ENCODE peak calls at places on chromosomes 12 and 14, in four cellular contexts. P is CD8-positive, alpha-beta T cell; I is uterus; S is Panc1. M is an unnamed sample. For H3K4me1, the result is how much of the 10 kb centered on the place peaks cover.

GRCh38 chr12:67720383-67720856 is 71.9 kb downstream of the DYRK2 start:
- DNase-seq in S (no peak), I (no peak), P (no peak), M (no peak)

GRCh38 chr14:34299360-34299759 is 162.7 kb downstream of the SPTSSA start:
- DNase-seq in S (no peak), I (no peak), P (no peak), M (no peak)

GRCh38 chr12:9052610-9053009 is 63.1 kb downstream of the A2M start:
- DNase-seq in P (no peak), S (no peak), I (no peak), M (no peak)

GRCh38 chr12:131619736-131620506 is 91.0 kb upstream of the SFSWAP start:
- DNase-seq in I (no peak), P (no peak), S (no peak), M (no peak)

GRCh38 chr14:92425101-92425500 is 88.5 kb upstream of the RIN3 start:
- DNase-seq in P (no peak), S (no peak), I (no peak), M (no peak)

GRCh38 chr12:65566776-65567175 is 257.5 kb upstream of the HMGA2 start:
- DNase-seq in P (no peak), S (no peak), I (no peak), M (no peak)

GRCh38 chr14:55849833-55850232 is 268.4 kb upstream of the PELI2 start:
- DNase-seq in P (no peak), S (no peak), I (no peak), M (no peak)

GRCh38 chr14:97390031-97390729 is 593.0 kb downstream of the VRK1 start:
- DNase-seq in S (no peak), I (no peak), P (no peak), M (no peak)

GRCh38 chr12:94704452-94704871 is 54.1 kb upstream of the TMCC3 start:
- DNase-seq in P (no peak), I (peak), S (no peak), M (no peak)

GRCh38 chr14:26598081-26598671 is 343 bp upstream of the NOVA1 start:
- DNase-seq in P (no peak), I (peak), S (no peak), M (peak)

GRCh38 chr12:105279460-105280056 is 43.6 kb upstream of the APPL2 start:
- DNase-seq in P (peak), I (no peak), S (no peak), M (no peak)

GRCh38 chr14:22838631-22839041 is 2.3 kb downstream of the MMP14 start:
- DNase-seq in I (peak), S (no peak), P (no peak), M (no peak)

GRCh38 chr14:54737132-54737711 is 165.4 kb downstream of the GCH1 start:
- DNase-seq in P (no peak), I (no peak), S (no peak), M (no peak)

GRCh38 chr14:73888460-73888725 is 1.7 kb downstream of the ZNF410 start:
- DNase-seq in S (no peak), P (no peak), I (no peak), M (no peak)

GRCh38 chr12:55850893-55851292 is 8.2 kb upstream of the MMP19 start:
- DNase-seq in I (no peak), P (no peak), S (no peak), M (no peak)

DNA sequence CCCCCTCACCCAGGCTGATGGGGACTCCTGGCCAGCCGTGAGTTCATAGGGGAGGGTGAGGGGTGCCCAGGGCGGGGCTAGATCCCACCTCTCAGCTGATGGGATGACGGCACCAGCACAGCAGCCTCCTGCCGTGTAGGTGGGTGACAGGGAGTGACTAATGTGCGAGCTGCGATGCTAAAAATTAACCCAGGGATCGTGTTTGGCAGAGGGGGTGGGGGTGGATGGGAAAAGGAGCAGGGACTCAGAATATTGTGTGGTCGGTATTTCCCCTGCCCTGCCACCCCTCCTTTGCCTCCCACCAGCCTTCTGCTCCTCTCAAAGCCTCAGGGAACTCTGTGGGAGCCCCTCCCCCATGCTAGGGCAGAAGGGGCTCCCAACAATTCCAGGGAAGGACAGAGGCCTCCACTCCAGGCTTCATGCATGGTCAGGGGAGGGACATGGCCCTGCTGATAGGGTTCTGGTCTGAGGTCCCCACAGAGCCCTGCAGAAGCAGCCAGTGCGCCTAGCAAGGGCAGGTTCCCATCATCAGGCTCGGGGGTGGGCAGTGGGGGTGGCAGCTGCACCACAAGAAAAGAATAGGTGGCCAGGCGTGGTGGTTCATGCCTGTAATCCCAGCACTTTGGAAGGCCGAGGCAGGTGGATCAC is 12.5 kb downstream of the TAMALIN start:
- DNase-seq in P (no peak), S (no peak), I (no peak), M (no peak)
- H3K4me1 ChIP-seq in P (under half), S (under half), I (under half), M (under half)

GRCh38 chr14:70644016-70644415 is 2.3 kb downstream of the TTC9 start:
- DNase-seq in I (no peak), S (no peak), P (no peak), M (no peak)
- H3K4me1 ChIP-seq in I (under half), S (under half), P (half or more), M (under half)

GRCh38 chr12:4824415-4824814 is 85.3 kb upstream of the KCNA1 start:
- DNase-seq in S (no peak), P (no peak), I (no peak), M (no peak)
- H3K4me1 ChIP-seq in S (under half), P (under half), I (under half), M (under half)

DNA sequence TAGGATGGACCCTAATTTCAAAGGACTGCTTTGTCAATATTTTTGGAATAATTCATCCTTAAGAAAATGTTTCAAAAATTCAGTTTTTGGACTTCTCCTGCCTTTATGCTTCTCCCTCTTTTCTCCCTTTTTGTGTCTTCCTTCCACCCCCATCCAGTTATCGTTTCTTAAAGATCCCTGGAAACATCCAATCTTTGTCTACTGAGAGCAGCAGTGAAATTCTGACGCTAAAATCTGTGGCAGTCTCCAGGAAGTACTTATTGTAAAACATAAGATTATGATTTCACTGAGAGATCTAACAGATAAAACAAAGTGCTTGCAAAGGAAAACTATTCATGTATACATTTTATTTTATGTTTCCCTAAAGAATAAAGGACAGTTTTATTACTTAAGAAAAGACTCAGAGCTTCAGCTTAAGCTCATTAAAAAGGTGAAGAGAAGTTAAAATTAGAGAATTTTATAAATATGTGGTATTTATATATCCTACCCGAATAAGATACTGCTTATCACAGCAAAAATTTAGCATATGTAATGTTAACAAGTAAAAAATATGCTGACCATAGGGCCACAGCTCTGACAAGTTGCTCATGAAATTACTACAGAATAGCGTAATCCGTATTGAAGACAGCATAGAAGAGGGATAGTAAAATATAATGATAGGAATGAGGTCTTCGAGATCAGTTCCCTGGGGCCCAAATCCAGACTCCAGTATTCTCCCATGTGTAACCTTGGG is 6.9 kb downstream of the FRMD6 start:
- DNase-seq in I (no peak), P (no peak), S (no peak), M (no peak)
- H3K4me1 ChIP-seq in I (under half), P (under half), S (under half), M (under half)

GRCh38 chr14:24817638-24818053 is 183.7 kb upstream of the GZMB start:
- DNase-seq in I (no peak), P (no peak), S (no peak), M (no peak)
- H3K4me1 ChIP-seq in I (under half), P (under half), S (under half), M (under half)

DNA sequence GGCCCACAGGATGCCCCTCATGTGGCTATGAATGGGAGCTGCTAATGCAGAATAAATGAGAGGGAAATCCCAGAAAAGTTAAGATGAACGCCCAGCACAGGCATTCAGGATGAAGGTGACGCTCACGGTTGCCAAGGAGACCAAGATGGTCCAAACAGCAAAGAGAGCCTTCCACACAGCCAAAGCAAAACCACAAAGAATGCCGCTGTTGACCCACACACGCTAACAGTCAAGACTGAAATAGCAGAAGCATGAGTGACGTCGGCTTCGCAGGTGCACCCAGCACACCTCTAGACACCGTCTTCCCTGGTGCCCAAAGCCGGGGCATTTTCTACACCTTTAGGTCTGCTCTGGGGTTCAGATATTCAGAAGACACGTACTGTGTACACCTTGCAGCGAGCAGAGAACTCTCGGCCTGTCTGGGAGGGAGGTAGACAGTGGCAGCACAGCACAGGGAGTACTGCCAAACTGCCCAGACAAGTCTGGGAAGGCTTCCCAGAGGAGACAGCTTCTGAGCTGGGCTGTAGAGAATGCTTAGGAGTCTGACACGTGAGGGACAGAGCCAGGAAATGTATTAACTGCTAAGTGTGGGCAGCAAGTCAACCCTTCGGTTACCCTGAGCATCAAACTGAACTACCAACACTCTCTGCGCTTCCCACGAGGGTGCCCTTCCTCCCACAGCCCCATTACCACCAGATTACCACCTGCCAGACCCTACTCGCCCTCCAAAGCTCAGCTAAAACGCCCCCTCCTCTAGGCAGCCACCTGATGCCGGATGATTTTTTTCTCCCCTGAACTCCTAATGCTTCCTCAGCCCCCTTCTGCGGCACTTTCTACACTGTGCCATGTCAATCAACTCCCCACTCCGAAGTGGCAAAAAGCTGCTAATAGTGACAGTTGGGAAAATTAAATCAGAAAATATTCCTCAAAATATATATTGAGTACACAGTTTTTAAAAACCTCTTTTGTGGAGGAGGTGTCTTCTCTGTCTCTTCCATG is 50.1 kb downstream of the CCDC88C start:
- DNase-seq in S (no peak), P (peak), I (no peak), M (no peak)
- H3K4me1 ChIP-seq in S (half or more), P (half or more), I (under half), M (under half)

DNA sequence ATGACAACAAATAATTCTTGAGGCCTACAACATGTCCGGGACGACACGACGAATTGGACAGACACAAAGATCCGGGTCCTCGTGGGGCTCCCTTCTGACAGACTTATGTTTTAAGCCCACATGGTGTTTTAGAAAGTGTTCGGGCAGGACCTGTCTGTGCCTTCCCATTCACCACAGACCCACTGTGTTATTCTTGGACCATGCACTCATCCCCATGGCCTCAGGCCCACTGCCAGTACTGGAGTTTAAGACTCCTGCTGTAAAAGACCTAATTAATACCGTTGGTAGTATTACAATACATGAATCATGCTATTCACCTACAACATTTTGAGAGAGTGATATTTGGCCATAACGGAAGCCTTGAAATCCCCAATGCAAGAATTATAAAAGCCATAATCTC is 20.0 kb downstream of the SLC15A4 start:
- DNase-seq in P (no peak), I (no peak), S (no peak), M (no peak)
- H3K4me1 ChIP-seq in P (under half), I (under half), S (under half), M (under half)

GRCh38 chr14:60655114-60655897 is 6.0 kb upstream of the SIX1 start:
- DNase-seq in P (no peak), S (no peak), I (no peak), M (no peak)
- H3K4me1 ChIP-seq in P (under half), S (under half), I (under half), M (under half)

GRCh38 chr12:57894577-57895292 is 46.6 kb upstream of the ATP23 start:
- DNase-seq in S (no peak), P (no peak), I (no peak), M (no peak)

GRCh38 chr12:57890191-57891120 is 43.9 kb upstream of the CTDSP2 start:
- DNase-seq in I (no peak), P (no peak), S (no peak), M (no peak)

GRCh38 chr12:57891639-57892228 is 45.2 kb upstream of the CTDSP2 start:
- DNase-seq in S (no peak), P (no peak), I (no peak), M (no peak)

GRCh38 chr12:57893460-57894353 is 47.2 kb upstream of the CTDSP2 start:
- DNase-seq in P (no peak), I (peak), S (no peak), M (peak)

GRCh38 chr12:57892232-57892987 is 45.9 kb upstream of the CTDSP2 start:
- DNase-seq in S (no peak), I (no peak), P (no peak), M (no peak)
- H3K4me1 ChIP-seq in S (half or more), I (under half), P (under half), M (half or more)

GRCh38 chr14:75126679-75127473 is at the start of gene NEK9:
- DNase-seq in I (peak), S (no peak), P (peak), M (peak)

GRCh38 chr14:75121559-75121958 is 5.3 kb downstream of the NEK9 start:
- DNase-seq in P (no peak), S (no peak), I (no peak), M (no peak)

GRCh38 chr14:75126121-75126544 is 715 bp downstream of the NEK9 start:
- DNase-seq in I (no peak), S (no peak), P (no peak), M (no peak)

GRCh38 chr14:75125617-75126016 is 1.2 kb downstream of the NEK9 start:
- DNase-seq in P (no peak), S (no peak), I (no peak), M (no peak)

DNA sequence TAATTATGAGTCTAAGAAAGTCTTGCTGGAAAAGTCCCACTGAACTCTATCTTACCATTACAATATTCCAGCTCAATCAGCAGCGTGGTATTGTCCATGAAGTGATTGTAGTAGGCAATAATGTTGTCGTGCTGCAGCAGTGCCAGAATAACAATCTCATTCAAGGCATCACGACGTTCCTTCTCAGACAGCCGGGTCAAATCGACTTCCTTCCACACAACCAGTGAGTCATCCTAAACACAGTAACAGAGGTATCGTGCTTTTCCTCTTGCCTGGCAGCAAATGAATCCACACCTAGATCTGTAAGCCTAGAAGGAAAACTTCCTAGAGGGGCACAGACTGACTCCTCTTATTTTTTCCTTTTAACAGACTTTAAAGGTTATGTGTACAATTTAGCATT is 2.9 kb downstream of the NEK9 start:
- DNase-seq in I (peak), P (peak), S (no peak), M (no peak)
- H3K4me1 ChIP-seq in I (under half), P (under half), S (under half), M (half or more)